ENCODE peak calls at places on chromosomes 16 and 17, in four cellular contexts. One of them, this sample, is unnamed.

GRCh38 chr16:87970206-87970605 is 19.0 kb downstream of the BANP start:
- DNase-seq in ovary: no peak
- DNase-seq in GM13977: no peak
- DNase-seq in endothelial cell: no peak
- DNase-seq in this sample: no peak

GRCh38 chr17:50906443-50906842 is 40.3 kb upstream of the TOB1 start:
- DNase-seq in GM13977: no peak
- DNase-seq in endothelial cell: no peak
- DNase-seq in ovary: no peak
- DNase-seq in this sample: no peak

GRCh38 chr17:67637901-67638641 is 79.7 kb upstream of the NOL11 start:
- DNase-seq in endothelial cell: no peak
- DNase-seq in GM13977: no peak
- DNase-seq in ovary: peak
- DNase-seq in this sample: no peak

GRCh38 chr16:85577899-85578598 is 35.1 kb upstream of the GSE1 start:
- DNase-seq in endothelial cell: no peak
- DNase-seq in ovary: no peak
- DNase-seq in GM13977: no peak
- DNase-seq in this sample: no peak

GRCh38 chr16:66262253-66263167 is 104.0 kb upstream of the CDH5 start:
- DNase-seq in endothelial cell: no peak
- DNase-seq in GM13977: no peak
- DNase-seq in ovary: no peak
- DNase-seq in this sample: no peak

GRCh38 chr16:56889206-56889605 is 24.2 kb downstream of the SLC12A3 start:
- DNase-seq in ovary: no peak
- DNase-seq in endothelial cell: no peak
- DNase-seq in GM13977: no peak
- DNase-seq in this sample: no peak

GRCh38 chr17:28272166-28272565 is 46.8 kb upstream of the TMEM97 start:
- DNase-seq in endothelial cell: no peak
- DNase-seq in GM13977: no peak
- DNase-seq in ovary: no peak
- DNase-seq in this sample: no peak

GRCh38 chr16:66551362-66551761 is 1.0 kb upstream of the CKLF start:
- DNase-seq in ovary: peak
- DNase-seq in GM13977: peak
- DNase-seq in endothelial cell: peak
- DNase-seq in this sample: peak

GRCh38 chr16:4537376-4538066 is 1.1 kb downstream of the CDIP1 start:
- DNase-seq in ovary: peak
- DNase-seq in GM13977: no peak
- DNase-seq in endothelial cell: peak
- DNase-seq in this sample: peak

GRCh38 chr16:28304214-28304613 is 11.9 kb downstream of the SBK1 start:
- DNase-seq in endothelial cell: peak
- DNase-seq in GM13977: no peak
- DNase-seq in ovary: peak
- DNase-seq in this sample: no peak

GRCh38 chr17:18857864-18858566 is at the start of gene PRPSAP2:
- DNase-seq in endothelial cell: peak
- DNase-seq in GM13977: peak
- DNase-seq in ovary: peak
- DNase-seq in this sample: peak

GRCh38 chr16:67969286-67970039 is 1.0 kb upstream of the SLC12A4 start:
- DNase-seq in endothelial cell: no peak
- DNase-seq in ovary: no peak
- DNase-seq in GM13977: peak
- DNase-seq in this sample: no peak

GRCh38 chr16:68520649-68521086 is 18.4 kb upstream of the ZFP90 start:
- DNase-seq in GM13977: peak
- DNase-seq in ovary: peak
- DNase-seq in endothelial cell: peak
- DNase-seq in this sample: peak

GRCh38 chr16:48295493-48296281 is 48.3 kb upstream of the ABCC11 start:
- DNase-seq in GM13977: no peak
- DNase-seq in ovary: no peak
- DNase-seq in endothelial cell: no peak
- DNase-seq in this sample: no peak

GRCh38 chr17:1933875-1934715 is 91.0 kb downstream of the RTN4RL1 start:
- DNase-seq in endothelial cell: no peak
- DNase-seq in GM13977: peak
- DNase-seq in ovary: no peak
- DNase-seq in this sample: no peak

GRCh38 chr16:3478242-3478925 is 16.9 kb downstream of the C16orf90 start:
- DNase-seq in GM13977: no peak
- DNase-seq in endothelial cell: no peak
- DNase-seq in ovary: no peak
- DNase-seq in this sample: no peak

GRCh38 chr17:2400877-2401425 is at the start of gene MNT:
- DNase-seq in ovary: peak
- DNase-seq in GM13977: peak
- DNase-seq in endothelial cell: peak
- DNase-seq in this sample: peak

GRCh38 chr16:48559462-48560211 is 50.3 kb downstream of the N4BP1 start:
- DNase-seq in ovary: no peak
- DNase-seq in GM13977: no peak
- DNase-seq in endothelial cell: no peak
- DNase-seq in this sample: no peak

GRCh38 chr16:30437511-30438046 is 7.7 kb upstream of the DCTPP1 start:
- DNase-seq in ovary: no peak
- DNase-seq in endothelial cell: no peak
- DNase-seq in GM13977: no peak
- DNase-seq in this sample: no peak

GRCh38 chr16:89170346-89171215 is 967 bp upstream of the CDH15 start:
- DNase-seq in GM13977: no peak
- DNase-seq in endothelial cell: no peak
- DNase-seq in ovary: no peak
- DNase-seq in this sample: no peak

GRCh38 chr16:81798311-81799137 is 19.4 kb downstream of the PLCG2 start:
- DNase-seq in ovary: no peak
- DNase-seq in GM13977: peak
- DNase-seq in endothelial cell: no peak
- DNase-seq in this sample: no peak

GRCh38 chr17:76997981-76998531 is 129.9 kb downstream of the MGAT5B start:
- DNase-seq in endothelial cell: no peak
- DNase-seq in GM13977: peak
- DNase-seq in ovary: no peak
- DNase-seq in this sample: no peak

GRCh38 chr17:49063652-49064051 is 66.5 kb downstream of the IGF2BP1 start:
- DNase-seq in endothelial cell: no peak
- DNase-seq in GM13977: no peak
- DNase-seq in ovary: no peak
- DNase-seq in this sample: no peak

GRCh38 chr17:39668141-39668924 is at the start of gene PNMT:
- DNase-seq in ovary: peak
- DNase-seq in GM13977: peak
- DNase-seq in endothelial cell: peak
- DNase-seq in this sample: peak

DNA sequence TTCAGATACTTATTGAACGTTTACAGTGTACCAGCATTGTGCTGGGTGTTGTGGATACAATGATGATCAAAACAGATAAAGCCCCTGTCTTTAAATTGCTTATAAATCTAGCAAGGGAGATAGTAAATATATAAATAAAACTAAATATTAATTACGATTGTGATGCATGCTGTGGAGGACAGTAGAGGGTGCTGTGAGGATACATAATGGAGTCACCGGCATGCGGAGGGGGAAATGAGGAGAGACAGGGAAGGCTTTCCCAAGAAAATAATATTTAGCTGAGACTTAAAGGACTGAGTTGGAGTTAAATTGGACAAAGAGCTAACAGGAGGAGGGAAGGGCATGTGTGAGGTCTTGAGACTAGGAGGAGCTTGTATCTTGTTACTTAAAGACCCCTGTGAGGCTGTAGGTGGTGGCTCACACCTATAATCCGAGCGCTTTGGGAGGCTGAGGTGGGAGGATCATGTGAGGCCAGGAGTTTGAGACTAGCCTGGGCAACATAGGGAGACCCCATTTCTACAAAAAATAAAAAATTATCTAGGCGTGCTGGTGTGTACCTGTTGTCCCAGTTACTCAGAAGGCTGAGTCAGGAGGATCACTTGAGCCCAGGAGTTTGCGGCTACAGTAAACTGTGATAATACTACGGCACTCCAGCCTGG is 2.4 kb downstream of the DHRS7B start:
- DNase-seq in ovary: no peak
- DNase-seq in GM13977: no peak
- DNase-seq in endothelial cell: peak
- DNase-seq in this sample: no peak
- TF ChIP-seq CTCF in ovary: peak
- TF ChIP-seq CTCF in GM13977: peak
- TF ChIP-seq CTCF in endothelial cell: no peak
- TF ChIP-seq CTCF in this sample: no peak

GRCh38 chr17:52383493-52384100 is 225.1 kb upstream of the CA10 start:
- DNase-seq in ovary: no peak
- DNase-seq in endothelial cell: peak
- DNase-seq in GM13977: peak
- DNase-seq in this sample: peak
- TF ChIP-seq CTCF in ovary: no peak
- TF ChIP-seq CTCF in endothelial cell: peak
- TF ChIP-seq CTCF in GM13977: peak
- TF ChIP-seq CTCF in this sample: peak

GRCh38 chr16:661184-661821 is 6.6 kb upstream of the RHOT2 start:
- DNase-seq in endothelial cell: no peak
- DNase-seq in GM13977: no peak
- DNase-seq in ovary: no peak
- DNase-seq in this sample: no peak
- TF ChIP-seq CTCF in endothelial cell: peak
- TF ChIP-seq CTCF in GM13977: no peak
- TF ChIP-seq CTCF in ovary: no peak
- TF ChIP-seq CTCF in this sample: peak

GRCh38 chr17:8322078-8322477 is 12.0 kb downstream of the ARHGEF15 start:
- DNase-seq in ovary: no peak
- DNase-seq in GM13977: no peak
- DNase-seq in endothelial cell: no peak
- DNase-seq in this sample: no peak

GRCh38 chr17:8320990-8321389 is 10.9 kb downstream of the ARHGEF15 start:
- DNase-seq in GM13977: no peak
- DNase-seq in endothelial cell: no peak
- DNase-seq in ovary: no peak
- DNase-seq in this sample: no peak

GRCh38 chr17:8326591-8327583 is 12.8 kb upstream of the ODF4 start:
- DNase-seq in ovary: peak
- DNase-seq in GM13977: peak
- DNase-seq in endothelial cell: peak
- DNase-seq in this sample: peak

GRCh38 chr17:8324913-8325312 is 14.7 kb upstream of the ODF4 start:
- DNase-seq in GM13977: peak
- DNase-seq in ovary: no peak
- DNase-seq in endothelial cell: no peak
- DNase-seq in this sample: no peak

GRCh38 chr17:8324132-8324531 is 14.1 kb downstream of the ARHGEF15 start:
- DNase-seq in ovary: no peak
- DNase-seq in endothelial cell: no peak
- DNase-seq in GM13977: no peak
- DNase-seq in this sample: no peak
- TF ChIP-seq CTCF in ovary: no peak
- TF ChIP-seq CTCF in endothelial cell: no peak
- TF ChIP-seq CTCF in GM13977: no peak
- TF ChIP-seq CTCF in this sample: no peak

DNA sequence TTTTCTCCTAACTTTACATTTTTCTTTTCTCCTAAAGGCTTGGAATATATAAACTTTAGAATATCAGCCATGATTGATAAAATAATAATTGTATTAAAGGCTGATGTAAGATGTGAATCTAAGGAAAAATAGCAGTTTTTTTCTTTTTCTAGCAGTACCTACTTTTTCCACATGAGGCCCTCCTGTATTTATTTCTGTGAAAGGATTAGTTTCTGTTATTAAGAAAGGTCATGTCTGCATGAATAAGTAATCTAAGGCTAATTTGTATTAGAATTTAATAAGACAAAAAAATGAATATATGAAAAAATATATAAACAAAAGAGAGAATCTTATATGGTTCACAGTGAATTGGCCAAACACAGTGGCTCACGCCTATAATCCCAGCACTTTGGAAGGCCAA is 85.3 kb downstream of the STXBP4 start:
- DNase-seq in GM13977: no peak
- DNase-seq in endothelial cell: no peak
- DNase-seq in ovary: no peak
- DNase-seq in this sample: no peak
- TF ChIP-seq CTCF in GM13977: peak
- TF ChIP-seq CTCF in endothelial cell: peak
- TF ChIP-seq CTCF in ovary: peak
- TF ChIP-seq CTCF in this sample: peak

GRCh38 chr17:82392967-82393366 is 21.4 kb downstream of the UTS2R start:
- DNase-seq in GM13977: no peak
- DNase-seq in endothelial cell: no peak
- DNase-seq in ovary: no peak
- DNase-seq in this sample: no peak

GRCh38 chr17:82391496-82392066 is 20.0 kb downstream of the UTS2R start:
- DNase-seq in endothelial cell: no peak
- DNase-seq in GM13977: no peak
- DNase-seq in ovary: no peak
- DNase-seq in this sample: no peak

GRCh38 chr17:82396601-82397435 is 21.3 kb upstream of the HEXD start:
- DNase-seq in GM13977: no peak
- DNase-seq in ovary: no peak
- DNase-seq in endothelial cell: no peak
- DNase-seq in this sample: no peak

GRCh38 chr17:82392209-82392920 is 20.8 kb downstream of the UTS2R start:
- DNase-seq in endothelial cell: no peak
- DNase-seq in ovary: no peak
- DNase-seq in GM13977: no peak
- DNase-seq in this sample: no peak

GRCh38 chr17:82394296-82394695 is 22.7 kb downstream of the UTS2R start:
- DNase-seq in GM13977: no peak
- DNase-seq in endothelial cell: no peak
- DNase-seq in ovary: no peak
- DNase-seq in this sample: no peak
- TF ChIP-seq CTCF in GM13977: no peak
- TF ChIP-seq CTCF in endothelial cell: no peak
- TF ChIP-seq CTCF in ovary: no peak
- TF ChIP-seq CTCF in this sample: no peak

GRCh38 chr17:46009681-46010596 is 10.9 kb downstream of the STH start:
- DNase-seq in ovary: no peak
- DNase-seq in GM13977: no peak
- DNase-seq in endothelial cell: no peak
- DNase-seq in this sample: no peak
- TF ChIP-seq CTCF in ovary: no peak
- TF ChIP-seq CTCF in GM13977: no peak
- TF ChIP-seq CTCF in endothelial cell: no peak
- TF ChIP-seq CTCF in this sample: no peak

This sample was measured in glutamatergic neuron.